ENCODE peak calls at places on chromosome 19, in four cellular contexts. One of them, this sample, is unnamed.

GRCh38 chr19:40613669-40614594 is 12.8 kb downstream of the LTBP4 start:
- DNase-seq in cardiac fibroblast: peak
- DNase-seq in stimulated activated naive B cell treated with anti-CD40 and anti-IgM and Interleukin-4, amounts not matched to agents 10 μg/mL and 1 μg/mL and 100 μg/mL, for 72 hours: peak
- DNase-seq in stimulated activated CD8-positive, alpha-beta memory T cell treated with anti-CD3 and anti-CD28 coated beads, Interleukin-7, amount 100 ng/mL, for 48 hours: peak
- DNase-seq in this sample: peak

GRCh38 chr19:4369888-4370260 is 26.5 kb downstream of the MPND start:
- DNase-seq in stimulated activated CD8-positive, alpha-beta memory T cell treated with anti-CD3 and anti-CD28 coated beads, Interleukin-7, amount 100 ng/mL, for 48 hours: peak
- DNase-seq in stimulated activated naive B cell treated with anti-CD40 and anti-IgM and Interleukin-4, amounts not matched to agents 10 μg/mL and 1 μg/mL and 100 μg/mL, for 72 hours: peak
- DNase-seq in cardiac fibroblast: no peak
- DNase-seq in this sample: peak

GRCh38 chr19:3893509-3894179 is 13.2 kb downstream of the ATCAY start:
- DNase-seq in stimulated activated CD8-positive, alpha-beta memory T cell treated with anti-CD3 and anti-CD28 coated beads, Interleukin-7, amount 100 ng/mL, for 48 hours: no peak
- DNase-seq in stimulated activated naive B cell treated with anti-CD40 and anti-IgM and Interleukin-4, amounts not matched to agents 10 μg/mL and 1 μg/mL and 100 μg/mL, for 72 hours: no peak
- DNase-seq in cardiac fibroblast: no peak
- DNase-seq in this sample: no peak

GRCh38 chr19:34220472-34221063 is 33.8 kb upstream of the GARRE1 start:
- DNase-seq in cardiac fibroblast: peak
- DNase-seq in stimulated activated naive B cell treated with anti-CD40 and anti-IgM and Interleukin-4, amounts not matched to agents 10 μg/mL and 1 μg/mL and 100 μg/mL, for 72 hours: peak
- DNase-seq in stimulated activated CD8-positive, alpha-beta memory T cell treated with anti-CD3 and anti-CD28 coated beads, Interleukin-7, amount 100 ng/mL, for 48 hours: peak
- DNase-seq in this sample: peak

GRCh38 chr19:18399008-18399407 is 1.6 kb upstream of the LRRC25 start:
- DNase-seq in stimulated activated CD8-positive, alpha-beta memory T cell treated with anti-CD3 and anti-CD28 coated beads, Interleukin-7, amount 100 ng/mL, for 48 hours: no peak
- DNase-seq in cardiac fibroblast: peak
- DNase-seq in stimulated activated naive B cell treated with anti-CD40 and anti-IgM and Interleukin-4, amounts not matched to agents 10 μg/mL and 1 μg/mL and 100 μg/mL, for 72 hours: no peak
- DNase-seq in this sample: no peak

GRCh38 chr19:38024991-38025716 is 118.1 kb downstream of the SIPA1L3 start:
- DNase-seq in cardiac fibroblast: no peak
- DNase-seq in stimulated activated CD8-positive, alpha-beta memory T cell treated with anti-CD3 and anti-CD28 coated beads, Interleukin-7, amount 100 ng/mL, for 48 hours: no peak
- DNase-seq in stimulated activated naive B cell treated with anti-CD40 and anti-IgM and Interleukin-4, amounts not matched to agents 10 μg/mL and 1 μg/mL and 100 μg/mL, for 72 hours: no peak
- DNase-seq in this sample: no peak

GRCh38 chr19:18651300-18651699 is 14.5 kb downstream of the KLHL26 start:
- DNase-seq in stimulated activated naive B cell treated with anti-CD40 and anti-IgM and Interleukin-4, amounts not matched to agents 10 μg/mL and 1 μg/mL and 100 μg/mL, for 72 hours: no peak
- DNase-seq in cardiac fibroblast: no peak
- DNase-seq in stimulated activated CD8-positive, alpha-beta memory T cell treated with anti-CD3 and anti-CD28 coated beads, Interleukin-7, amount 100 ng/mL, for 48 hours: no peak
- DNase-seq in this sample: no peak

GRCh38 chr19:41426952-41427646 is at the start of gene B3GNT8:
- DNase-seq in stimulated activated naive B cell treated with anti-CD40 and anti-IgM and Interleukin-4, amounts not matched to agents 10 μg/mL and 1 μg/mL and 100 μg/mL, for 72 hours: peak
- DNase-seq in cardiac fibroblast: peak
- DNase-seq in stimulated activated CD8-positive, alpha-beta memory T cell treated with anti-CD3 and anti-CD28 coated beads, Interleukin-7, amount 100 ng/mL, for 48 hours: peak
- DNase-seq in this sample: no peak

GRCh38 chr19:47749326-47749725 is 4.0 kb downstream of the NOP53 start:
- DNase-seq in stimulated activated CD8-positive, alpha-beta memory T cell treated with anti-CD3 and anti-CD28 coated beads, Interleukin-7, amount 100 ng/mL, for 48 hours: no peak
- DNase-seq in cardiac fibroblast: no peak
- DNase-seq in stimulated activated naive B cell treated with anti-CD40 and anti-IgM and Interleukin-4, amounts not matched to agents 10 μg/mL and 1 μg/mL and 100 μg/mL, for 72 hours: peak
- DNase-seq in this sample: no peak

GRCh38 chr19:16088351-16088984 is 12.2 kb downstream of the TPM4 start:
- DNase-seq in stimulated activated naive B cell treated with anti-CD40 and anti-IgM and Interleukin-4, amounts not matched to agents 10 μg/mL and 1 μg/mL and 100 μg/mL, for 72 hours: no peak
- DNase-seq in cardiac fibroblast: no peak
- DNase-seq in stimulated activated CD8-positive, alpha-beta memory T cell treated with anti-CD3 and anti-CD28 coated beads, Interleukin-7, amount 100 ng/mL, for 48 hours: no peak
- DNase-seq in this sample: no peak

GRCh38 chr19:5905072-5905778 is 553 bp downstream of the VMAC start:
- DNase-seq in stimulated activated CD8-positive, alpha-beta memory T cell treated with anti-CD3 and anti-CD28 coated beads, Interleukin-7, amount 100 ng/mL, for 48 hours: no peak
- DNase-seq in cardiac fibroblast: no peak
- DNase-seq in stimulated activated naive B cell treated with anti-CD40 and anti-IgM and Interleukin-4, amounts not matched to agents 10 μg/mL and 1 μg/mL and 100 μg/mL, for 72 hours: no peak
- DNase-seq in this sample: no peak

GRCh38 chr19:50703915-50704548 is 15.6 kb downstream of the SHANK1 start:
- DNase-seq in stimulated activated naive B cell treated with anti-CD40 and anti-IgM and Interleukin-4, amounts not matched to agents 10 μg/mL and 1 μg/mL and 100 μg/mL, for 72 hours: no peak
- DNase-seq in stimulated activated CD8-positive, alpha-beta memory T cell treated with anti-CD3 and anti-CD28 coated beads, Interleukin-7, amount 100 ng/mL, for 48 hours: no peak
- DNase-seq in cardiac fibroblast: no peak
- DNase-seq in this sample: no peak

GRCh38 chr19:47765522-47766358 is 12.8 kb upstream of the SELENOW start:
- DNase-seq in stimulated activated naive B cell treated with anti-CD40 and anti-IgM and Interleukin-4, amounts not matched to agents 10 μg/mL and 1 μg/mL and 100 μg/mL, for 72 hours: no peak
- DNase-seq in stimulated activated CD8-positive, alpha-beta memory T cell treated with anti-CD3 and anti-CD28 coated beads, Interleukin-7, amount 100 ng/mL, for 48 hours: no peak
- DNase-seq in cardiac fibroblast: peak
- DNase-seq in this sample: no peak

GRCh38 chr19:49216076-49216475 is 58.5 kb downstream of the TRPM4 start:
- DNase-seq in stimulated activated CD8-positive, alpha-beta memory T cell treated with anti-CD3 and anti-CD28 coated beads, Interleukin-7, amount 100 ng/mL, for 48 hours: no peak
- DNase-seq in cardiac fibroblast: peak
- DNase-seq in stimulated activated naive B cell treated with anti-CD40 and anti-IgM and Interleukin-4, amounts not matched to agents 10 μg/mL and 1 μg/mL and 100 μg/mL, for 72 hours: no peak
- DNase-seq in this sample: no peak